ENCODE peak calls at places on chromosome 16, in four cellular contexts. Z is HEK293T, E is HepG2, A is H1. D is an unnamed sample.

GRCh38 chr16:760498-761343 is at the start of gene MSLN:
- DNase-seq in Z (no peak), A (no peak), E (peak; percentile 61), D (no peak)

GRCh38 chr16:84689126-84689525 is 10.7 kb upstream of the USP10 start:
- DNase-seq in E (no peak), A (no peak), Z (no peak), D (no peak)

GRCh38 chr16:77722315-77723107 is at the start of gene NUDT7:
- DNase-seq in Z (peak; percentile 99), A (peak; percentile 99), E (peak; percentile 95), D (peak; percentile 98)

GRCh38 chr16:48129926-48130325 is 25.9 kb downstream of the ABCC12 start:
- DNase-seq in A (no peak), E (no peak), Z (no peak), D (no peak)

GRCh38 chr16:74570412-74571301 is 36.3 kb downstream of the GLG1 start:
- DNase-seq in E (peak; percentile 90), Z (no peak), A (no peak), D (no peak)

GRCh38 chr16:68860978-68861892 is 17.9 kb downstream of the TANGO6 start:
- DNase-seq in E (peak; percentile 43), Z (no peak), A (no peak), D (no peak)

GRCh38 chr16:88086571-88087516 is 135.6 kb downstream of the BANP start:
- DNase-seq in E (no peak), A (no peak), Z (no peak), D (no peak)

GRCh38 chr16:31696968-31697743 is 169.5 kb downstream of the AHSP start:
- DNase-seq in A (no peak), Z (peak; percentile 51), E (peak; percentile 64), D (peak; percentile 25)

GRCh38 chr16:81866820-81867440 is 87.8 kb downstream of the PLCG2 start:
- DNase-seq in Z (no peak), E (no peak), A (no peak), D (no peak)

GRCh38 chr16:70152578-70153302 is 20.8 kb upstream of the CLEC18C start:
- DNase-seq in E (peak; percentile 91), Z (no peak), A (no peak), D (no peak)

GRCh38 chr16:30399435-30400186 is 4.4 kb downstream of the ZNF48 start:
- DNase-seq in A (no peak), E (no peak), Z (no peak), D (no peak)

GRCh38 chr16:17476414-17477259 is 5.9 kb upstream of the XYLT1 start:
- DNase-seq in E (peak; percentile 58), A (peak; percentile 65), Z (peak; percentile 46), D (peak; percentile 82)

GRCh38 chr16:86761117-86761971 is 183.0 kb downstream of the FOXL1 start:
- DNase-seq in A (peak; percentile 92), Z (peak; percentile 78), E (peak; percentile 22), D (peak; percentile 42)

GRCh38 chr16:62041401-62041800 is 5.2 kb upstream of the CDH8 start:
- DNase-seq in A (no peak), Z (peak; percentile 21), E (peak; percentile 40), D (no peak)

GRCh38 chr16:17369441-17369951 is 101.3 kb downstream of the XYLT1 start:
- DNase-seq in A (no peak), Z (no peak), E (no peak), D (no peak)

GRCh38 chr16:21684199-21684598 is 20.4 kb downstream of the OTOA start:
- DNase-seq in Z (peak; percentile 64), A (peak; percentile 82), E (peak; percentile 50), D (no peak)

GRCh38 chr16:88938119-88938932 is 38.7 kb downstream of the CBFA2T3 start:
- DNase-seq in Z (no peak), A (no peak), E (no peak), D (no peak)

GRCh38 chr16:25279491-25279890 is 21.8 kb upstream of the ZKSCAN2 start:
- DNase-seq in Z (no peak), E (no peak), A (no peak), D (no peak)

GRCh38 chr16:49441366-49441780 is 67.8 kb downstream of the C16orf78 start:
- DNase-seq in A (peak; percentile 68), Z (no peak), E (no peak), D (no peak)

GRCh38 chr16:46573008-46573833 is 48.0 kb downstream of the SHCBP1 start:
- DNase-seq in Z (no peak), E (peak; percentile 32), A (no peak), D (peak; percentile 51)

GRCh38 chr16:48136547-48137360 is 19.0 kb downstream of the ABCC12 start:
- DNase-seq in Z (no peak), A (no peak), E (no peak), D (no peak)

GRCh38 chr16:86576591-86577313 is 1.6 kb upstream of the FOXL1 start:
- DNase-seq in E (no peak), Z (peak; percentile 19), A (peak; percentile 63), D (no peak)

GRCh38 chr16:81928975-81929374 is 82.3 kb downstream of the SDR42E1 start:
- DNase-seq in A (peak; percentile 43), Z (no peak), E (no peak), D (no peak)

GRCh38 chr16:84117482-84117843 is 721 bp upstream of the MBTPS1 start:
- DNase-seq in Z (peak; percentile 25), E (no peak), A (no peak), D (no peak)

GRCh38 chr16:54774768-54775167 is 155.9 kb upstream of the IRX5 start:
- DNase-seq in Z (peak; percentile 9), E (no peak), A (no peak), D (no peak)

GRCh38 chr16:81913222-81913621 is 98.0 kb downstream of the SDR42E1 start:
- DNase-seq in A (no peak), E (no peak), Z (no peak), D (no peak)

GRCh38 chr16:22977294-22977697 is 163.3 kb downstream of the HS3ST2 start:
- DNase-seq in E (peak; percentile 39), Z (peak; percentile 16), A (peak; percentile 26), D (no peak)

GRCh38 chr16:64094992-64095579 is 1026.8 kb downstream of the CDH11 start:
- DNase-seq in Z (no peak), A (no peak), E (no peak), D (no peak)

GRCh38 chr16:30588651-30589050 is 3.2 kb upstream of the ZNF785 start:
- DNase-seq in A (no peak), Z (no peak), E (no peak), D (no peak)

GRCh38 chr16:85716680-85717038 is 27.9 kb upstream of the GINS2 start:
- DNase-seq in E (no peak), Z (no peak), A (no peak), D (no peak)

GRCh38 chr16:88468289-88469129 is 15.4 kb downstream of the ZFPM1 start:
- DNase-seq in A (peak; percentile 90), E (peak; percentile 67), Z (peak; percentile 66), D (peak; percentile 65)

GRCh38 chr16:64730261-64730660 is 391.6 kb downstream of the CDH11 start:
- DNase-seq in E (no peak), A (no peak), Z (no peak), D (no peak)

GRCh38 chr16:24775455-24775854 is 46.0 kb downstream of the TNRC6A start:
- DNase-seq in E (no peak), Z (no peak), A (no peak), D (no peak)

GRCh38 chr16:57283214-57283955 is 1.1 kb downstream of the PLLP start:
- DNase-seq in Z (no peak), E (no peak), A (no peak), D (no peak)
- TF ChIP-seq SUZ12 in Z (no peak), E (no peak), A (no peak), D (no peak)

GRCh38 chr16:73074399-73074798 is 26.5 kb upstream of the ZFHX3 start:
- DNase-seq in A (no peak), E (no peak), Z (no peak), D (no peak)

GRCh38 chr16:73067671-73068545 is 20.0 kb upstream of the ZFHX3 start:
- DNase-seq in A (no peak), E (no peak), Z (no peak), D (no peak)

GRCh38 chr16:73068546-73069401 is 20.8 kb upstream of the ZFHX3 start:
- DNase-seq in A (no peak), Z (peak; percentile 76), E (peak; percentile 63), D (no peak)

GRCh38 chr16:73069581-73070262 is 21.8 kb upstream of the ZFHX3 start:
- DNase-seq in E (no peak), Z (no peak), A (no peak), D (no peak)

DNA sequence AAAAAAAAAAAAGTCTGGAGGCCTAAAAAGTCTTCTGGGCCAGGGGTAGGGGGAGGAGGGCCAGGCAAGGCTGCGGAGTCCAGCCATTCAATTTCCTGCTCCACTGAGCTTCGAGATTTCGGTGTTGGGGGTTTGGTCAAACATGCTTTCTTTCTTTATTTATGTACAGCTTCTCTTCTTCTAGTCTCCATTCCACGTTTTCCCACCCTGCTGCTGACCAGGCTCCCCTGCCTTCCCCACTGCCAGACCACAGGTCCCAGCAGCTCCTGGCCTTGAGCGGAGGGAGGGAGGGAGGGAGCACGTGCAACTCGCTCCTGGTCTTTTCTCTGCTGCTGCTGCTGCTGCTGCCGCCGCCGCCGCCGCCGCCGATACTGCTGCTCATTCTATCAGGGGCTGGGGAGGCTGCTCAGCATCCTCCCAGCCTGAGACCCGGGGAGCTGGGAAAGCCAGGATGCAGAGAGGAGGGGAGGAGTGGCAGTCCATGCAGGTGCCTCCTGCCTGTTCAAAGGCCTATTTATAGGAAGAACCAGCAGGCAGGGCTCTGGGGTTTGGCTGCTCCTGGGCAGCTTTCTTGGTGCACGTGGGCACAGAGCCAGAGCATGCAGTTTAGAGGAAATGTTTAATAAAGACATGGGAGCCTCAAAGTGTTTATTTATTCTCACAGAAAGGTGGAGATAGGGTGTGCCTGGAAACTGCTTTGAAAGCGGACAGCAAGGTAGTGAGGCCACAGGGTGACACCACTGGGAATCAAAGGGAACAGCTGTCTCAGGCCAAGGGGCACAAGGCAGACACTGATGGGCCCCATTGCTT is 23.4 kb upstream of the ZFHX3 start:
- DNase-seq in Z (no peak), A (peak; percentile 70), E (peak; percentile 61), D (no peak)
- TF ChIP-seq SUZ12 in Z (no peak), A (peak; percentile 8), E (no peak), D (no peak)

GRCh38 chr16:71421911-71422310 is 19.9 kb downstream of the TLE7 start:
- DNase-seq in Z (peak; percentile 59), E (peak; percentile 58), A (peak; percentile 77), D (no peak)
- TF ChIP-seq SUZ12 in Z (no peak), E (no peak), A (no peak), D (no peak)

DNA sequence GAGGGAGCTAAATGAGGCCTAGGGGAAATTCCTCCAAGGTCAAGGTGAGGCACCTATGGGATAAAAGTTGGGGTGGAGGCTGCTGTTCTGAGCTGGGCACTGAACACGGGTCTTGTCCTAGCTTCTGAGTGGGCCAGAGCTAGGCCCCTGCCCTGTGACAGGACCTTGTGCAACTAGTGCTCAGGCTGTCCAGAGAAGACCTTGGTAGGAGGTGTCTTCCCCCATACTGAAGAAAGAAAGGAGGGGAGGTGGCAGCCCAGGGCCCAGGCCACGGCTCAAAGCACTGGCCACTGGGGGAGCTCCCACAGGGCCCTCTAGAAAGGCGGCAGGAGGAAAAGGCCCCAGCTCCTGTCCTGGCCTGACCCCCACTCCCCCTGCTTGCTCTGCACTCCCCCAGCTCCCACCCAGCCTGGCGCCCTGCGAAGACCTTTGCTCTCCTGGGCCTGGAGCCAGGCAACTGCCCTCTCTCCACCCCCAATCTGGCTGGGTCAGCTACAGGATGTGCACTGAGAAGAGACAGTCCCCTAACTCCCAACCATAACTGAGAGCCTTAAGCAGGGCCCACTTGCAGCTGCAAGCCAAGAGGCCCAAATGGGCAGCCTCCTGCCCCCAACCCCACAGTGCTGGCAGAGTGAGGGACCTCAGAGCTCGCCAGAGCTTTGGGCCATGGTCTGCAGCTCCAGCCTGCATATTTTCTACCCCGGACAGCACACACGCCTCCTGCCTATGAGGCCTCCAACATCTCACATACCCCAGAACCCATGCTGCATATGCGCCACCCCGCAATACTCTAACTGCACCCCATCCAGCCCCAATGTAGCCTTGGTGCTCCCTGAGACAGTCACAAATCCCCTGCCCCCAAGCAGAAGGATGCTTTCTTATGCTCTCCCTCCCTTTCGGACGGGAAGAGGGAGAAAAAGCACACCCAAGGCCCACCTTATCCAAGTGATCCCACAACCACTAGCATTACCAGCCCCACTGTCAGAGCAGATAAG is 15.3 kb downstream of the HSD11B2 start:
- DNase-seq in E (peak; percentile 95), Z (no peak), A (no peak), D (no peak)
- TF ChIP-seq SUZ12 in E (no peak), Z (no peak), A (no peak), D (no peak)

D was measured in NT2/D1.